ENCODE peak calls at places on chromosomes 6 and 20, in five cellular contexts. U, Q, K, H and B are unnamed samples.

GRCh38 chr20:3189561-3190131 is 14.8 kb downstream of the DDRGK1 start:
- DNase-seq in U (no peak), K (no peak), H (no peak), Q (peak), B (no peak)

GRCh38 chr6:156347251-156348049 is 429.7 kb upstream of the ARID1B start:
- DNase-seq in H (no peak), U (no peak), K (no peak), Q (no peak), B (no peak)

GRCh38 chr6:36113701-36114100 is 16.6 kb upstream of the MAPK13 start:
- DNase-seq in U (no peak), Q (no peak), K (no peak), H (no peak), B (no peak)

GRCh38 chr20:45496166-45496565 is 19.3 kb downstream of the SPINT3 start:
- DNase-seq in H (no peak), U (no peak), Q (no peak), K (peak), B (no peak)

GRCh38 chr6:45988635-45989034 is 27.0 kb downstream of the CLIC5 start:
- DNase-seq in Q (no peak), U (no peak), K (no peak), H (no peak), B (no peak)

GRCh38 chr6:41572613-41573012 is 26.4 kb downstream of the FOXP4 start:
- DNase-seq in H (no peak), U (no peak), Q (no peak), K (no peak), B (no peak)

GRCh38 chr6:138240476-138241245 is 22.4 kb upstream of the PBOV1 start:
- DNase-seq in K (no peak), U (no peak), Q (no peak), H (no peak), B (no peak)

GRCh38 chr20:62430871-62431447 is 3.6 kb upstream of the RBBP8NL start:
- DNase-seq in U (no peak), H (no peak), K (no peak), Q (no peak), B (no peak)

GRCh38 chr20:17725094-17725835 is 25.5 kb downstream of the BANF2 start:
- DNase-seq in Q (no peak), K (no peak), U (no peak), H (no peak), B (no peak)

GRCh38 chr20:40497781-40498691 is 191.0 kb downstream of the MAFB start:
- DNase-seq in U (no peak), H (peak), K (peak), Q (peak), B (no peak)

GRCh38 chr6:35391240-35391968 is 49.0 kb downstream of the PPARD start:
- DNase-seq in H (no peak), Q (no peak), K (no peak), U (no peak), B (no peak)

GRCh38 chr20:31908016-31908415 is 37.6 kb downstream of the TTLL9 start:
- DNase-seq in K (no peak), U (no peak), H (peak), Q (no peak), B (no peak)

GRCh38 chr20:55160996-55161395 is 685.6 kb downstream of the DOK5 start:
- DNase-seq in H (no peak), U (no peak), K (no peak), Q (no peak), B (no peak)

GRCh38 chr6:5275497-5275896 is 14.2 kb downstream of the FARS2 start:
- DNase-seq in U (no peak), K (no peak), H (no peak), Q (no peak), B (no peak)

GRCh38 chr6:83265384-83265783 is 72.2 kb downstream of the RWDD2A start:
- DNase-seq in K (no peak), Q (no peak), H (no peak), U (no peak), B (no peak)

GRCh38 chr6:146422789-146423188 is 120.8 kb upstream of the RAB32 start:
- DNase-seq in K (no peak), Q (no peak), U (no peak), H (no peak), B (no peak)

GRCh38 chr6:128655978-128656498 is 135.6 kb upstream of the PTPRK start:
- DNase-seq in H (no peak), U (no peak), Q (no peak), K (no peak), B (no peak)

GRCh38 chr6:327538-328183 is 35.4 kb downstream of the DUSP22 start:
- DNase-seq in H (no peak), K (no peak), U (no peak), Q (no peak), B (no peak)

GRCh38 chr6:158544428-158544827 is 15.5 kb upstream of the TMEM181 start:
- DNase-seq in U (no peak), K (no peak), Q (peak), H (no peak), B (no peak)

GRCh38 chr20:51767867-51768758 is at the start of gene ATP9A:
- DNase-seq in Q (peak), H (no peak), U (no peak), K (peak), B (no peak)

GRCh38 chr6:150925655-150925928 is 60.1 kb downstream of the MTHFD1L start:
- DNase-seq in K (no peak), U (no peak), H (no peak), Q (no peak), B (no peak)

GRCh38 chr20:7226156-7226555 is 458.7 kb downstream of the BMP2 start:
- DNase-seq in Q (no peak), H (no peak), K (no peak), U (no peak), B (no peak)

GRCh38 chr6:167650730-167651129 is 176.0 kb upstream of the AFDN start:
- DNase-seq in K (no peak), Q (peak), H (no peak), U (no peak), B (no peak)

GRCh38 chr6:108497883-108498282 is 62.8 kb upstream of the FOXO3 start:
- DNase-seq in K (peak), H (no peak), U (no peak), Q (no peak), B (no peak)

GRCh38 chr6:12010635-12011275 is 1.4 kb upstream of the HIVEP1 start:
- DNase-seq in K (peak), H (peak), U (peak), Q (peak), B (peak)

GRCh38 chr6:73965408-73966145 is 269.6 kb downstream of the CD109 start:
- DNase-seq in K (no peak), Q (no peak), H (no peak), U (no peak), B (no peak)

GRCh38 chr20:19945732-19946670 is 71.2 kb upstream of the NAA20 start:
- DNase-seq in Q (no peak), U (no peak), K (peak), H (no peak), B (no peak)

GRCh38 chr20:48190757-48191156 is 405.5 kb upstream of the SULF2 start:
- DNase-seq in U (no peak), Q (no peak), K (peak), H (no peak), B (no peak)

GRCh38 chr6:6654599-6655575 is 66.4 kb downstream of the LY86 start:
- DNase-seq in H (no peak), Q (no peak), K (no peak), U (no peak), B (no peak)

GRCh38 chr6:167707686-167708500 is 118.8 kb upstream of the AFDN start:
- DNase-seq in U (no peak), K (no peak), H (peak), Q (peak), B (no peak)

GRCh38 chr20:63691711-63692435 is 4.6 kb upstream of the TNFRSF6B start:
- DNase-seq in Q (peak), K (no peak), H (no peak), U (no peak), B (no peak)

GRCh38 chr20:60952861-60953260 is 299.2 kb upstream of the CDH4 start:
- DNase-seq in U (no peak), H (no peak), Q (no peak), K (no peak), B (no peak)

GRCh38 chr6:44265843-44266233 is 487 bp upstream of the NFKBIE start:
- DNase-seq in U (no peak), K (no peak), Q (peak), H (no peak), B (no peak)
- H3K4me3 ChIP-seq in U (peak), K (peak), Q (peak), H (peak), B (peak)

GRCh38 chr20:33732166-33732970 is 572 bp downstream of the ZNF341 start:
- DNase-seq in K (peak), H (peak), U (peak), Q (peak), B (peak)
- TF ChIP-seq CTCF in K (no peak), H (no peak), U (no peak), Q (no peak), B (no peak)

GRCh38 chr6:159821726-159822125 is 21.6 kb downstream of the PNLDC1 start:
- DNase-seq in H (peak), U (no peak), Q (no peak), K (no peak), B (no peak)
- TF ChIP-seq POLR2AphosphoS5 in H (no peak), U (no peak), Q (no peak), K (no peak), B (no peak)

DNA sequence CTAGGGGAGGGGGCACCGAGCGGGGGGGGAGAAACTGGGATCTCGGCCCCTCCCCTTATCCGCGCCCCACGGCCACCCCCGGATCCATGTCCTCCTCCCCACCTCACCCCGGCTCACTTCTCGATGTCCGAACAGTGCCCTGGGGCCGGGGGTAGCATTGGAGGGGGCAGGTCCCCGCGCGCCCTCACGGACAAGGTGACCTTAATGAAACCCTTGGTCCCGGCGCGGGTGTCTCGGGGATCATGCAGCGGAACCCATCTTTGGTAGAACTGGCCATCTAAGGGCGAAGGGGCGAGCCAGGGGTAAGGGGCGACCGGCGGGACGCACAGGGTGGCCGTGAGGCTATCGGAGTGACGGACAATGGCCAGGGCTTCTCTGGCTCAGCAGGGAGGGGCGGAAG is 13.6 kb upstream of the SPAG4 start:
- DNase-seq in U (no peak), K (no peak), H (no peak), Q (no peak), B (no peak)
- H3K4me3 ChIP-seq in U (peak), K (peak), H (peak), Q (peak), B (peak)

DNA sequence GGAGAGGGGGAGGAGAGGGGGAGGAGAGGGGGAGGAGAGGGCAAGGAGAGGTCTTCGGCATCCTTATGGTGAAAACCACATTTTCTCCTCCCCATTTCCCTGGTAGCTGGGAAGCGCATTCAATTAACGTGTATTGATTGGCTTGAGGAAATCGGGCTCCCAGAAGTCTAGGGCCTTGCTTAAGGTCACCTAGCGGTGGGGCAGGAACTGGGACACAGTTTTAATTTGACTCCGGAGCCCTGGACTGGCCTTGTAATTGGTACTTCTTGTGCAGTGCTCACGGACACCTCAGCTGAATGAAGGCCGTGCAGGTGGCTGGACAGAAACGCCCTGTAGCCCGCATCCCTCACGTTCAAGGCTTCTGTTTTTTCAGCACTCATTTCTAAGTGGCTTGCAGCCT is 42.8 kb downstream of the CTCFL start:
- DNase-seq in K (no peak), U (no peak), H (peak), Q (peak), B (peak)
- TF ChIP-seq CTCF in K (no peak), U (no peak), H (no peak), Q (no peak), B (no peak)

DNA sequence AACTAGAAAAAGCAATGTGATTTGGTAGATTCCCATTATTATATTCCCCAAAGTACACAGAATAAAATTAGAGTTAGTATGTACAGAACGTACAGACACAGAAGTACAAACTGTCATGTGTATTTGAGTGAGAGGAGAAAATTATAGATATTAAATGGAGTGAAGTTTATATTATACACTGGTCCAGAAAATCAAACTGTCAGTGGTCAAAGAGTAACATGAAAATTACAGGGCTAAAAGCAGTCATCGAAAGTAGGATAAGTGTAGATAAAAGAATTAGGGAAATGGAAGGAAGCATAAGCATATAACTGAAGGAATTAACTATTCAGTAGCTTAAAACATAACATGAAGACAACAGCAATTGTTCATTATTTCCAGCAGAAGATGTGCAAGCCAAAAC is 30.3 kb downstream of the SEL1L2 start:
- DNase-seq in U (no peak), H (no peak), Q (no peak), K (no peak), B (no peak)
- TF ChIP-seq POLR2AphosphoS5 in U (no peak), H (no peak), Q (no peak), K (no peak), B (no peak)

DNA sequence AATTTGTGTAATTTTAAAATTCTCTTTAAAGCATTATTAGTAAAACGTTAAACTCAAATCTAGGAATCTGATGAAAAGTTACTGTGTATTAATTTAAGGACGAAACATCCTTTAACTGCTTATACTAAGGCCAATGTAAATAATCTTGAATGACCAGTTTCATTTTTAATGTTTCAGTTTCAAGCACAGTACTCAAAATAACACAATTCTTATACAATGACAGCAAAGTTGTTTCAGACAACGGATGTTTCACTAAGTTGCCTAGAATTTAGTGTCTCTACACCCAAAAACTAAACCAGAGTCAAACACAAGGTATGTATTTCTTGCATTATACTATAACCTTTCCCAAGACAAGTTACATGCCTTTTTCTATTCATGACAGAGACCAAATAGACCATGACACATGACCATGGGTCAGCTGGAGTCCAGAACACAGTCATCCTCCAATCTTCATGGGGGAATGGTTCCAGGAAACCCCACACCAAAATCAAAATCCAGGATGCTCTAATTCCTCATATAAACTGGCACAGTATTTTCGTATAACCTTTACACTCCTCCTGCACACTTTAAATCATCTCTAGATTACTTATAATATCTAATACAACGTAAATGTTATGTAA is 7.7 kb downstream of the PHIP start:
- DNase-seq in K (no peak), U (no peak), H (no peak), Q (no peak), B (no peak)
- H3K4me3 ChIP-seq in K (no peak), U (no peak), H (no peak), Q (no peak), B (no peak)

DNA sequence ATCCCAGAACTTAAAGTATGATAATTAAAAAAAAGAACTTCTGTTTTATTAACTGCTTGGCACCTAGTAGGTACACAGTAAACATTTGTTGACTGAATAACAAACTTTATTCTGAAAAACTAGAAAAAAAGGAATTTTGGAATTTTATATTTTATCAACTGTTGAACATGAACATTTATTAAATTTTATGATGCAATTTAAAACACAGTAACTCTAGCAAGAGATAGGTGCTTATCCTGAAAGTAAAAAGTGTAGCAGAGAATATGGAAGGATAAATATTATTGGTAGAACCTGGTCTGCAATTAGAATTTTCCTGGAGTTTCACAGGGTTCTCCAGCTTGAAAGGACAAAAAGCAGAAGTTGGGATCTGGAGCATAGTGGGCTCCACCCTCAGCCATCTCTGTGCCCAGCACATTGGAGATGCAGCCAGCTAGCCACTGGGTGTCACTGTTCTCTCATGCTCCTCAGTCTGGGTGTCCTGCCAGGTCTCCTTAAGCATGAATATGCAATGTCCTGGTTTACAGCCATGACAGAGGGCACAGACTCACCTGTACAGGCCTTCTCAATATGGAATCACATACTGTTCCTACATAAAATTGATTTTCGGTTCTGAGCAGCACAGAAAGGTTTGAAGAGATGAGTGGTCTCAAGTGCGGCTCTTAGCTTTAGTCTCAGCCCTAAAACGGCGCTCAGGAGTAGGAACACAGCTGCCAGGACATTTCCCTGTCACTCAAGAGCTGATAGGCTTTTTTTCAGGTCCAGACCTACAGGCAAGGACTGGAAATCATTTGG is 31.7 kb upstream of the IL20RA start:
- DNase-seq in Q (peak), K (peak), U (no peak), H (no peak), B (peak)
- TF ChIP-seq CTCF in Q (peak), K (peak), U (peak), H (peak), B (peak)

DNA sequence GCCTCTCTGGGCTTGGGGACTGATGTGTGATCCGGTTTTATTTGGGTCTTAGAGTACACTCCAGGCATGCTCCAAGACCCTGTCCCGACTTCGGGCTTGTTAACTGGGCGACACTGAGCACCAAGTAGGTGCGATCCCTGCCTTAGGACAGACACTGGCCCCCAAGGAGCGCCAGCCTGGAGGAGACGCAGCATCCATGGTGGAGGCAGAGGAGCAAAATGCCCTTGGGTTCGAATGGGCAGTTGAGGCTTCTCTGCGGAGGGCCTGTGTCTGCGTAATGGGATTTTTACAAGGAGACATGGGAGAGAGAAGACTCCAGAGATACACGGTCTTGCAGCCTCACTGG is 593 bp upstream of the LEMD2 start:
- DNase-seq in U (no peak), K (no peak), H (no peak), Q (peak), B (no peak)
- TF ChIP-seq POLR2AphosphoS5 in U (no peak), K (no peak), H (no peak), Q (no peak), B (no peak)